ENCODE peak calls at places on chromosome 2, in ten cellular contexts. K, U, Z, T, B, S, A, I, P and Q are unnamed samples.
A peak's percentile ranks its signal among the peaks of the same experiment; 100 is the strongest.

GRCh38 chr2:238239872-238240760 is at the start of gene HES6:
- DNase-seq in S (peak; percentile 86), I (peak; percentile 21), K (peak; percentile 98), P (peak; percentile 60), U (peak; percentile 97), B (peak; percentile 59), A (peak; percentile 82), Z (peak; percentile 89), T (peak; percentile 86), Q (peak; percentile 72)

GRCh38 chr2:25374411-25374810 is 32.7 kb upstream of the DNMT3A start:
- DNase-seq in U (no peak), I (no peak), P (no peak), A (no peak), K (no peak), S (no peak), T (no peak), Z (no peak), B (no peak), Q (no peak)

GRCh38 chr2:216636570-216637450 is 3.6 kb downstream of the IGFBP2 start:
- DNase-seq in I (no peak), A (peak; percentile 78), U (peak; percentile 68), B (no peak), P (no peak), Z (peak; percentile 52), T (no peak), S (peak; percentile 84), K (peak; percentile 91), Q (peak; percentile 54)

GRCh38 chr2:56483081-56483480 is 299.3 kb downstream of the CCDC85A start:
- DNase-seq in P (no peak), B (no peak), I (no peak), U (no peak), S (peak; percentile 15), A (no peak), Z (no peak), K (no peak), T (no peak), Q (peak; percentile 21)

GRCh38 chr2:191995285-191995684 is 148.4 kb upstream of the CAVIN2 start:
- DNase-seq in B (no peak), U (no peak), I (no peak), A (no peak), K (no peak), S (no peak), T (no peak), Z (no peak), P (no peak), Q (no peak)

GRCh38 chr2:96699621-96700020 is 40.2 kb downstream of the LMAN2L start:
- DNase-seq in S (no peak), Z (no peak), I (no peak), P (no peak), U (no peak), B (no peak), K (no peak), T (no peak), A (no peak), Q (no peak)

GRCh38 chr2:142037744-142038143 is 93.1 kb downstream of the LRP1B start:
- DNase-seq in Z (peak; percentile 16), T (no peak), S (no peak), P (no peak), K (peak; percentile 26), A (no peak), I (no peak), B (no peak), U (peak; percentile 53), Q (no peak)

GRCh38 chr2:122736279-122736678 is 980.8 kb downstream of the TSN start:
- DNase-seq in I (peak; percentile 74), A (no peak), P (no peak), B (no peak), T (no peak), Z (no peak), K (no peak), U (no peak), S (peak; percentile 40), Q (no peak)

GRCh38 chr2:85862426-85862825 is 26.4 kb downstream of the ST3GAL5 start:
- DNase-seq in P (no peak), B (no peak), K (no peak), T (no peak), S (peak; percentile 28), A (no peak), Z (no peak), U (no peak), I (no peak), Q (no peak)

GRCh38 chr2:102975996-102976636 is 214.3 kb downstream of the TMEM182 start:
- DNase-seq in K (peak; percentile 83), S (peak; percentile 10), Z (peak; percentile 66), I (no peak), A (peak; percentile 50), P (no peak), U (peak; percentile 83), T (no peak), B (no peak), Q (no peak)

GRCh38 chr2:239397856-239398470 is 2.9 kb downstream of the HDAC4 start:
- DNase-seq in A (no peak), I (no peak), P (no peak), B (no peak), U (no peak), Z (no peak), S (no peak), K (no peak), T (no peak), Q (no peak)

GRCh38 chr2:160471950-160472349 is 21.7 kb downstream of the RBMS1 start:
- DNase-seq in U (no peak), S (no peak), I (no peak), A (no peak), T (no peak), K (no peak), Z (no peak), P (no peak), B (no peak), Q (no peak)

GRCh38 chr2:9239616-9240015 is 33.0 kb downstream of the ASAP2 start:
- DNase-seq in P (no peak), U (no peak), A (no peak), T (no peak), K (no peak), I (no peak), B (no peak), Z (no peak), S (no peak), Q (no peak)

GRCh38 chr2:38352336-38352735 is 24.7 kb downstream of the ATL2 start:
- DNase-seq in B (no peak), I (no peak), T (no peak), U (no peak), Z (no peak), S (no peak), P (no peak), K (no peak), A (no peak), Q (no peak)

GRCh38 chr2:126885701-126886121 is 13.0 kb upstream of the TEX51 start:
- DNase-seq in P (peak; percentile 28), Z (no peak), A (no peak), U (no peak), B (no peak), K (no peak), T (peak; percentile 79), I (no peak), S (peak; percentile 12), Q (peak; percentile 46)

GRCh38 chr2:172273910-172274571 is 153.3 kb upstream of the ITGA6 start:
- DNase-seq in B (no peak), U (no peak), Z (no peak), K (no peak), P (no peak), S (no peak), I (no peak), T (no peak), A (no peak), Q (no peak)

GRCh38 chr2:121237980-121238665 is 46.9 kb downstream of the TFCP2L1 start:
- DNase-seq in T (no peak), K (no peak), S (peak; percentile 22), U (peak; percentile 87), I (no peak), Z (no peak), P (no peak), A (no peak), B (no peak), Q (peak; percentile 9)

GRCh38 chr2:238462782-238463396 is 36.2 kb downstream of the ASB1 start:
- DNase-seq in P (no peak), I (no peak), Z (no peak), T (no peak), S (peak; percentile 59), A (peak; percentile 77), B (no peak), K (peak; percentile 48), U (peak; percentile 55), Q (peak; percentile 59)

GRCh38 chr2:13141315-13141714 is 424.6 kb downstream of the TRIB2 start:
- DNase-seq in T (no peak), I (no peak), Z (no peak), S (no peak), K (no peak), B (no peak), A (no peak), P (no peak), U (no peak), Q (no peak)

GRCh38 chr2:170812716-170813585 is 3.7 kb upstream of the GAD1 start:
- DNase-seq in T (no peak), A (peak; percentile 82), U (peak; percentile 95), B (no peak), P (no peak), I (peak; percentile 62), S (peak; percentile 80), K (peak; percentile 94), Z (peak; percentile 63), Q (peak; percentile 74)

GRCh38 chr2:164479460-164479859 is 141.8 kb downstream of the GRB14 start:
- DNase-seq in I (no peak), B (no peak), U (peak; percentile 54), Z (peak; percentile 53), P (no peak), S (peak; percentile 45), K (peak; percentile 75), T (no peak), A (peak; percentile 43), Q (peak; percentile 24)

GRCh38 chr2:218658671-218659257 is 659 bp downstream of the ZNF142 start:
- DNase-seq in S (peak; percentile 56), U (peak; percentile 90), P (no peak), B (peak; percentile 22), I (no peak), Z (peak; percentile 52), A (peak; percentile 57), K (peak; percentile 70), T (no peak), Q (peak; percentile 32)

GRCh38 chr2:206378835-206379234 is 64.5 kb upstream of the ADAM23 start:
- DNase-seq in I (no peak), B (no peak), S (peak; percentile 67), P (no peak), K (no peak), Z (no peak), U (no peak), A (no peak), T (no peak), Q (peak; percentile 16)

GRCh38 chr2:172196768-172197322 is 94.1 kb upstream of the DLX2 start:
- DNase-seq in Z (no peak), T (no peak), K (no peak), I (no peak), U (no peak), A (no peak), S (peak; percentile 82), B (no peak), P (no peak), Q (peak; percentile 78)

GRCh38 chr2:223725494-223725893 is 111.9 kb downstream of the AP1S3 start:
- DNase-seq in B (no peak), K (peak; percentile 78), Z (peak; percentile 72), T (peak; percentile 82), I (no peak), U (peak; percentile 97), S (peak; percentile 97), A (peak; percentile 80), P (peak; percentile 38), Q (peak; percentile 100)

GRCh38 chr2:45653584-45653983 is 2.1 kb downstream of the PRKCE start:
- DNase-seq in K (no peak), S (no peak), T (no peak), U (no peak), B (no peak), A (no peak), P (no peak), Z (no peak), I (no peak), Q (no peak)

GRCh38 chr2:230779607-230780006 is 67.0 kb downstream of the CAB39 start:
- DNase-seq in A (no peak), U (no peak), I (no peak), K (no peak), Z (no peak), S (no peak), P (no peak), B (no peak), T (no peak), Q (no peak)

GRCh38 chr2:232622563-232622962 is 10.8 kb upstream of the EFHD1 start:
- DNase-seq in P (no peak), K (no peak), T (no peak), I (no peak), S (no peak), U (no peak), Z (no peak), A (no peak), B (no peak), Q (no peak)